ENCODE peak calls at places on chromosome 14, in nine cellular contexts. R is esophagus squamous epithelium, K is GM20000, P is choroid plexus epithelial cell, C is fibroblast of lung, V is Peyer's patch, U is MCF 10A, O is lower leg skin, I is GM10248. Y is an unnamed sample.

GRCh38 chr14:95140060-95140858 is 17.1 kb downstream of the DICER1 start:
- DNase-seq in V (no peak), K (no peak), P (peak; percentile 59), O (no peak), C (peak; percentile 51), U (peak; percentile 65), I (no peak), R (no peak), Y (no peak)

GRCh38 chr14:89240414-89240813 is 176.6 kb downstream of the FOXN3 start:
- DNase-seq in V (no peak), P (peak; percentile 35), R (no peak), I (no peak), K (no peak), C (peak; percentile 47), U (no peak), O (no peak), Y (no peak)

GRCh38 chr14:74245292-74245691 is 6.0 kb downstream of the VSX2 start:
- DNase-seq in R (no peak), I (no peak), V (no peak), C (no peak), O (no peak), K (no peak), P (no peak), U (no peak), Y (no peak)

GRCh38 chr14:71247106-71247505 is 339.8 kb downstream of the PCNX1 start:
- DNase-seq in K (no peak), C (peak; percentile 32), P (no peak), O (no peak), U (no peak), I (no peak), V (no peak), R (no peak), Y (no peak)

GRCh38 chr14:39396448-39396847 is 35.8 kb downstream of the FBXO33 start:
- DNase-seq in K (no peak), I (no peak), R (no peak), C (peak; percentile 20), U (peak; percentile 42), V (no peak), P (peak; percentile 42), O (no peak), Y (no peak)

GRCh38 chr14:33932526-33933292 is 18.2 kb downstream of the EGLN3 start:
- DNase-seq in R (no peak), P (peak; percentile 27), U (no peak), I (no peak), O (no peak), C (peak; percentile 45), K (no peak), V (no peak), Y (peak; percentile 20)

GRCh38 chr14:30982583-30982982 is 42.9 kb upstream of the AP4S1 start:
- DNase-seq in P (no peak), V (no peak), O (no peak), C (no peak), U (no peak), R (no peak), I (no peak), K (no peak), Y (no peak)

GRCh38 chr14:103527408-103528157 is 1.4 kb upstream of the TRMT61A start:
- DNase-seq in K (peak; percentile 88), U (no peak), P (no peak), O (no peak), V (peak; percentile 69), C (no peak), R (no peak), I (peak; percentile 84), Y (no peak)

GRCh38 chr14:96252323-96253052 is 3.5 kb upstream of the BDKRB1 start:
- DNase-seq in V (no peak), U (no peak), I (no peak), P (no peak), K (no peak), C (no peak), R (no peak), O (no peak), Y (no peak)

GRCh38 chr14:29734732-29735131 is 192.9 kb downstream of the PRKD1 start:
- DNase-seq in U (no peak), O (no peak), R (no peak), I (no peak), C (no peak), K (no peak), P (no peak), V (no peak), Y (no peak)

GRCh38 chr14:103651585-103651984 is 22.6 kb downstream of the KLC1 start:
- DNase-seq in P (no peak), K (no peak), I (no peak), C (no peak), R (no peak), V (no peak), U (no peak), O (no peak), Y (no peak)

GRCh38 chr14:68109132-68109531 is 289.6 kb downstream of the RAD51B start:
- DNase-seq in U (no peak), I (no peak), C (peak; percentile 81), P (peak; percentile 32), O (no peak), V (no peak), R (no peak), K (no peak), Y (no peak)

GRCh38 chr14:101215266-101215665 is 311.7 kb upstream of the RTL1 start:
- DNase-seq in V (no peak), C (no peak), U (no peak), I (no peak), O (no peak), R (no peak), P (no peak), K (no peak), Y (no peak)

GRCh38 chr14:77409131-77409533 is 14.2 kb downstream of the NOXRED1 start:
- DNase-seq in R (no peak), C (peak; percentile 11), V (no peak), K (no peak), P (peak; percentile 52), O (no peak), I (no peak), U (peak; percentile 30), Y (no peak)

GRCh38 chr14:104592292-104592672 is 12.3 kb downstream of the TMEM179 start:
- DNase-seq in U (no peak), C (no peak), V (no peak), O (no peak), R (no peak), K (no peak), I (no peak), P (no peak), Y (no peak)

GRCh38 chr14:66495214-66496098 is 9.3 kb downstream of the CCDC196 start:
- DNase-seq in U (peak; percentile 69), V (peak; percentile 22), R (no peak), P (peak; percentile 90), K (peak; percentile 48), C (peak; percentile 69), I (peak; percentile 41), O (peak; percentile 34), Y (peak; percentile 24)

GRCh38 chr14:75636100-75636692 is 24.5 kb downstream of the ERG28 start:
- DNase-seq in V (no peak), O (no peak), K (no peak), P (peak; percentile 60), R (no peak), U (no peak), C (peak; percentile 70), I (no peak), Y (no peak)

GRCh38 chr14:71703477-71703876 is 228.8 kb upstream of the RGS6 start:
- DNase-seq in U (no peak), O (no peak), K (no peak), R (no peak), V (no peak), I (no peak), C (peak; percentile 83), P (peak; percentile 69), Y (no peak)

GRCh38 chr14:56127156-56127555 is 8.9 kb downstream of the PELI2 start:
- DNase-seq in U (no peak), P (no peak), V (no peak), C (no peak), K (no peak), I (no peak), O (no peak), R (no peak), Y (no peak)

GRCh38 chr14:103194256-103195045 is 71.2 kb downstream of the TNFAIP2 start:
- DNase-seq in I (no peak), K (no peak), U (peak; percentile 75), R (no peak), C (peak; percentile 67), P (peak; percentile 82), O (no peak), V (no peak), Y (no peak)

GRCh38 chr14:22255042-22255441 is 334.0 kb downstream of the DAD1 start:
- DNase-seq in C (no peak), U (no peak), P (no peak), I (no peak), O (no peak), R (no peak), K (no peak), V (no peak), Y (no peak)
- TF ChIP-seq CTCF in C (no peak), U (no peak), P (no peak), I (no peak), O (no peak), R (no peak), K (no peak), V (no peak), Y (no peak)

DNA sequence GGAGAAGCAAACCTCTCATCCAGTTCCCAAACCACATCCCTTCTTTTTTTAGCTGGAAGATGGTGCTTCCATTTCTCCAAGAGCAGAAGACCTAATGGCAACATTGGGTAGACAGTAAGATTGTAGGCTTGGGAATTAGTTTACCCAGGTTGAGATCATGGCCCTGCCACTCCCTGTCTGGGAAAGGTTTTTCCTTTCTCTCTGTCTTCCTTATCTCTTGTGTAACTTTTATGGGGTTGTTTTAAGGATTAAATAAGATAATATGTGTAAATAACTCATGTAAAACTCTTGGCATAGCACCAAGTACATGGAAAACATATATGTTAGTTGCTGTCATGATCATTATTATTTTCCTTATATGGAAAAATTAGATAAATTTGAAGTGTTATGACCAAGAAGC is 23.2 kb upstream of the PSMA6 start:
- DNase-seq in V (no peak), R (no peak), U (no peak), I (no peak), C (no peak), P (no peak), O (no peak), K (no peak), Y (no peak)
- TF ChIP-seq CTCF in V (no peak), R (no peak), U (no peak), I (no peak), C (no peak), P (no peak), O (no peak), K (no peak), Y (no peak)

DNA sequence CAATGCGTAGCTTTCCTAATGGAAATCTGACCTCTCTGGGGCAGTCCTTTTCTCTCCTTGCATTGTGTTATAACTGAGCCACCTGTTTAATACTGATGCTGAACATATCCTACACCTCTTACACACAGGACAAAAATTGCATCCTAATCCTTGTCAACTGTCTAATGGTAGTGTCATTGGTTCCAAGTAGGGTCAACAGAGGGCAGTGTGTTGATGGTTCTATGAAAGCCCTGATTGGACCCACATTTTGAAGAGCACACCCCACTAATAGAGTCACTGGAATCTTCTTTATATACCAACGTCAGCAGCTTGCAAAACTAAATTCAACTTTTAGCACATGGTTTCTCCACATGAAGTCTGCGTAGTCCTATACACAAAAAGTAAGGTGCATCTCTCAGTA is 148.2 kb downstream of the SLC25A21 start:
- DNase-seq in R (no peak), C (no peak), O (no peak), I (no peak), V (no peak), K (no peak), P (no peak), U (peak; percentile 17), Y (no peak)
- TF ChIP-seq CTCF in R (no peak), C (no peak), O (no peak), I (no peak), V (no peak), K (no peak), P (no peak), U (no peak), Y (no peak)

GRCh38 chr14:53151867-53152626 is 1.1 kb downstream of the DDHD1 start:
- DNase-seq in U (peak; percentile 73), R (peak; percentile 10), O (peak; percentile 25), C (peak; percentile 47), I (peak; percentile 54), V (peak; percentile 63), P (peak; percentile 33), K (peak; percentile 65), Y (peak; percentile 52)
- TF ChIP-seq CTCF in U (no peak), R (no peak), O (no peak), C (peak; percentile 24), I (peak; percentile 26), V (no peak), P (peak; percentile 22), K (no peak), Y (no peak)

Y was measured in nephron progenitor cell.